ENCODE peak calls at places on chromosomes 2 and 18, in ten cellular contexts. C is activated T-cell treated with anti-CD3 and anti-CD28 coated beads for 4 hours; J is astrocyte of the spinal cord; P is activated naive CD8-positive, alpha-beta T cell treated with anti-CD3 and anti-CD28 coated beads, Interleukin-2, amount 50 U/mL, for 24 hours; T is H54; Q is RKO; O is GM23338; H is RWPE2; B is left ventricle myocardium inferior; M is activated CD4-positive, alpha-beta T cell treated with anti-CD3 and anti-CD28 coated beads for 36 hours. A is an unnamed sample.

GRCh38 chr2:73112913-73113633 is at the start of gene RAB11FIP5:
- DNase-seq in T (peak), C (peak), H (peak), B (peak), O (peak), P (peak), J (peak), M (peak), Q (peak), A (peak)

GRCh38 chr2:148876190-148876588 is 1.2 kb downstream of the KIF5C start:
- DNase-seq in M (peak), P (peak), H (no peak), J (no peak), B (no peak), T (no peak), C (no peak), O (peak), Q (no peak), A (peak)

GRCh38 chr2:75022516-75022915 is 64.1 kb downstream of the POLE4 start:
- DNase-seq in H (no peak), P (no peak), J (peak), T (no peak), M (no peak), Q (no peak), B (no peak), O (no peak), C (no peak), A (no peak)

GRCh38 chr2:109129356-109129920 is 433 bp downstream of the SH3RF3 start:
- DNase-seq in P (peak), Q (no peak), O (peak), J (peak), B (peak), H (no peak), T (no peak), M (peak), C (no peak), A (peak)

GRCh38 chr2:31129835-31130561 is 8.2 kb downstream of the GALNT14 start:
- DNase-seq in T (no peak), P (no peak), H (no peak), B (no peak), Q (no peak), M (no peak), O (peak), J (no peak), C (no peak), A (no peak)

GRCh38 chr18:5294618-5295230 is 802 bp downstream of the ZBTB14 start:
- DNase-seq in M (peak), O (peak), B (peak), C (peak), P (peak), J (peak), T (peak), H (no peak), Q (peak), A (peak)

GRCh38 chr2:10414000-10414451 is 34.1 kb downstream of the ODC1 start:
- DNase-seq in B (no peak), J (peak), O (no peak), C (no peak), Q (no peak), H (no peak), P (no peak), T (peak), M (no peak), A (no peak)

GRCh38 chr2:152648336-152648735 is 68.9 kb downstream of the PRPF40A start:
- DNase-seq in H (no peak), O (peak), C (no peak), B (no peak), M (no peak), T (no peak), Q (peak), P (no peak), J (peak), A (no peak)

GRCh38 chr2:6945087-6945813 is 28.0 kb downstream of the RNF144A start:
- DNase-seq in M (no peak), O (no peak), H (no peak), T (no peak), Q (no peak), C (no peak), B (no peak), P (no peak), J (no peak), A (no peak)

GRCh38 chr2:84701880-84702279 is 179.0 kb downstream of the TRABD2A start:
- DNase-seq in P (no peak), T (no peak), C (no peak), M (no peak), Q (peak), H (no peak), O (no peak), J (peak), B (no peak), A (no peak)

GRCh38 chr2:219798430-219798829 is 171.0 kb downstream of the SLC4A3 start:
- DNase-seq in Q (no peak), C (no peak), O (no peak), P (no peak), B (no peak), H (no peak), T (peak), M (no peak), J (no peak), A (no peak)

GRCh38 chr2:127453392-127454171 is 35.4 kb downstream of the PROC start:
- DNase-seq in H (no peak), J (no peak), T (no peak), O (peak), P (no peak), C (no peak), Q (no peak), M (no peak), B (no peak), A (no peak)

GRCh38 chr2:130835766-130836015 is 1.0 kb upstream of the ARHGEF4 start:
- DNase-seq in J (no peak), M (no peak), T (no peak), H (peak), Q (no peak), P (no peak), C (no peak), O (no peak), B (no peak), A (no peak)

GRCh38 chr2:218398437-218399390 is 954 bp upstream of the CTDSP1 start:
- DNase-seq in J (peak), H (no peak), M (peak), T (no peak), Q (peak), P (peak), B (peak), C (no peak), O (peak), A (peak)

GRCh38 chr2:126831234-126832005 is 67.3 kb upstream of the TEX51 start:
- DNase-seq in C (no peak), O (no peak), Q (no peak), P (no peak), T (no peak), B (no peak), M (no peak), J (no peak), H (no peak), A (no peak)

GRCh38 chr2:70557171-70557838 is 3.7 kb upstream of the TGFA start:
- DNase-seq in H (no peak), P (no peak), B (no peak), M (no peak), J (no peak), Q (no peak), O (no peak), T (no peak), C (no peak), A (no peak)

GRCh38 chr2:231299267-231299666 is 96.2 kb upstream of the B3GNT7 start:
- DNase-seq in T (no peak), C (no peak), M (no peak), B (no peak), J (no peak), Q (no peak), O (no peak), P (no peak), H (no peak), A (no peak)

GRCh38 chr2:63886445-63886844 is 44.7 kb downstream of the UGP2 start:
- DNase-seq in C (no peak), T (no peak), P (no peak), O (no peak), M (no peak), B (no peak), J (no peak), H (no peak), Q (no peak), A (no peak)

GRCh38 chr2:240594511-240595380 is 8.2 kb downstream of the CAPN10 start:
- DNase-seq in P (no peak), O (no peak), H (peak), B (peak), J (no peak), T (no peak), M (no peak), Q (no peak), C (no peak), A (no peak)